ENCODE peak calls at places on chromosomes 6 and 20, in six cellular contexts. M, K, H, B, U and D are unnamed samples.

GRCh38 chr6:141484726-141485125 is 648.0 kb upstream of the GJE1 start:
- DNase-seq in H (peak), K (no peak), B (no peak), U (no peak), M (peak), D (no peak)

GRCh38 chr6:148501178-148501590 is 158.5 kb downstream of the SASH1 start:
- DNase-seq in B (peak), M (peak), H (peak), K (no peak), U (no peak), D (no peak)

GRCh38 chr6:145963216-145964068 is 716 bp downstream of the SHPRH start:
- DNase-seq in K (peak), H (peak), U (peak), B (peak), M (peak), D (peak)

GRCh38 chr6:119484598-119484997 is 135.0 kb upstream of the MAN1A1 start:
- DNase-seq in K (peak), U (no peak), H (peak), B (peak), M (peak), D (no peak)

GRCh38 chr6:116165596-116165995 is 39.7 kb upstream of the COL10A1 start:
- DNase-seq in U (no peak), B (no peak), M (no peak), H (no peak), K (no peak), D (no peak)

GRCh38 chr6:70956451-70957283 is at the start of gene B3GAT2:
- DNase-seq in M (peak), K (peak), B (peak), U (no peak), H (peak), D (peak)

GRCh38 chr20:17809714-17810631 is 110.2 kb downstream of the BANF2 start:
- DNase-seq in K (peak), M (peak), B (no peak), H (peak), U (no peak), D (no peak)

GRCh38 chr6:159978291-159979135 is 9.6 kb downstream of the IGF2R start:
- DNase-seq in U (no peak), K (peak), B (no peak), H (no peak), M (peak), D (no peak)

GRCh38 chr6:125259354-125259736 is 42.4 kb downstream of the HDDC2 start:
- DNase-seq in H (no peak), M (no peak), K (no peak), B (peak), U (no peak), D (no peak)

GRCh38 chr6:167524720-167525119 is 199.8 kb downstream of the TTLL2 start:
- DNase-seq in K (no peak), H (no peak), M (no peak), U (no peak), B (no peak), D (no peak)

GRCh38 chr20:44648579-44648978 is 2.9 kb downstream of the ADA start:
- DNase-seq in M (no peak), H (no peak), B (no peak), K (peak), U (no peak), D (no peak)

GRCh38 chr6:97586344-97586743 is 303.3 kb upstream of the MMS22L start:
- DNase-seq in B (peak), K (peak), H (peak), U (no peak), M (peak), D (peak)

GRCh38 chr20:44395183-44395962 is 39.9 kb downstream of the HNF4A start:
- DNase-seq in B (no peak), U (no peak), M (no peak), H (no peak), K (no peak), D (no peak)

GRCh38 chr6:14984454-14984853 is 261.4 kb upstream of the JARID2 start:
- DNase-seq in H (peak), M (peak), U (no peak), K (no peak), B (no peak), D (no peak)

GRCh38 chr20:62804632-62805364 is at the start of gene OGFR:
- DNase-seq in K (peak), U (no peak), B (peak), H (peak), M (peak), D (no peak)

GRCh38 chr20:37336369-37337207 is 9.4 kb upstream of the SRC start:
- DNase-seq in U (no peak), H (peak), K (no peak), B (peak), M (peak), D (no peak)

GRCh38 chr6:165766457-165766856 is 103.4 kb upstream of the PDE10A start:
- DNase-seq in H (peak), B (peak), U (no peak), M (peak), K (no peak), D (no peak)

GRCh38 chr6:39898625-39899024 is 35.6 kb downstream of the MOCS1 start:
- DNase-seq in U (no peak), M (no peak), H (no peak), K (no peak), B (no peak), D (no peak)

DNA sequence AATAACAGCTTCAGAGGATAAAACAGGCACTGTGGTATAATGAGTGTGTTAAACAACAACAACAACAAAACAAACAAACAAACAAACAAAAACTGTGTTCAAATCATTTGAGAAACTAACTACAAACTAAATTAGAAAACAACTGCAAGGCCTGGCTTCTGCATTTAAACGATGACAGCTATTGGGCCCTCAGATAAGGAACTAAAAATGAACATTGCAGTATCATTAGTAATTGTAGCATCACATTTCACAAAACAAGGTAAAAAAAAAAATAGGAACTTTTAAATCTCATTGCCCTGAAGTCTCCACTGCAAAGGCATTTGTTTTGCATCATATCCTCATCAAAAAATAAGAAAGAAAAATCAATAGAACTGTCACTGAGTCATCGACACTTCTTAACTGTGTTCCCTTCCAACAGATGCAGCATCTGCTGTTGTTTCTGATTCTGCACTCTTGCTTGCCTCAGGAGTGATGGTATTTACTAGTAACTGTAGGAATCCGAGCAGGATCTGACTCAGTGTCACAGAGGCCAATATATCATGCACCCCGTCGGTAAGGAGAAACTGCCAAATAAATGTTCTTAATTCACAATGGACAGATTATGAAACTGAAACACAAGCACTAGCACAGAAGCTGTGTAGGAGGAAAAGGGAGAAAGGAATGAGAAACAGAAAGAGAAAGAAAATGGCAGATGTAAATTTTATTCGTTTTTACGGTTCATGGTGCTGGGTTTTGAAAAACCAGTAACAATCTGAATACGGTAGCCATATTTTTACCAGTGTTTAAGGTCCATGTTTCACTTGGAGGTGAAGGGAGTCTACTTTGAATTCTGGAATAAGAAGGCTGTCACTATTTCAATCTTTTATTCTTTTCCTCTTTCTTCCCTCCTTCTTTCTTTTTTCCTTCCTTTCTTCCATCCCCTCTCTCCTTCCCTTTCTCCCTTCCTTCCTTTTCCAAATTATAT is 365.7 kb upstream of the EPHA7 start:
- DNase-seq in U (no peak), M (peak), B (no peak), K (peak), H (no peak), D (no peak)
- H3K4me3 ChIP-seq in U (no peak), M (peak), B (no peak), K (no peak), H (no peak), D (no peak)

DNA sequence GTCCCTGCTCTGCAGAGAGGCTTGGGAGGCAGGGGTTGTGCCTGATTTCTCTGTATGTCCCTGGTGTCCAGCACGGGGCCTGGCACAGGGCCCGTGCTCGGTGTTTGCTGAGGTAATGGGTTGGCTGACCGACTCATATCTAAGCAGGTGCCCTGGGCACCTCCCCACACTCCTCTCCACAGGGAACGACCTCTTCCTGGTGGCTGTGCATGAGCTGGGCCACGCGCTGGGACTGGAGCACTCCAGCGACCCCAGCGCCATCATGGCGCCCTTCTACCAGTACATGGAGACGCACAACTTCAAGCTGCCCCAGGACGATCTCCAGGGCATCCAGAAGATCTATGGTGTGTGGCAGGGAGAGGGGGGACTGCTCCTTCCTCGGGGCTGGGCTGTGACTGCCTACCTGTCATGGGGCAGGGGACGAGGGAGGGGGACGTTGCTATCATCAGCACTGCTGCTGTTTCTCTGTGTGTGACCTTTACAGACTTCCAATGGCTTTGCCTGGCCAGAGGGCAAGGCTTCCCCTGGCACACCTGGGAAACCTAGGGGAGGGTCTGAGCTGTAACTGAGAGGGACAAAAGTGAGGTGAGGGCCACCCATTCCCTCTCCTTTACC is 14.2 kb downstream of the MMP24OS start:
- DNase-seq in B (no peak), H (no peak), M (no peak), K (no peak), U (no peak), D (no peak)
- H2BK120ac ChIP-seq in B (peak), H (peak), M (no peak), K (peak), U (peak), D (peak)

GRCh38 chr6:33390767-33391277 is 801 bp upstream of the KIFC1 start:
- DNase-seq in U (no peak), M (no peak), B (peak), K (no peak), H (no peak), D (no peak)
- H2BK5ac ChIP-seq in U (peak), M (no peak), B (no peak), K (no peak), H (peak), D (no peak)

GRCh38 chr6:129638055-129639019 is 71.6 kb downstream of the ARHGAP18 start:
- DNase-seq in K (no peak), U (no peak), M (peak), B (no peak), H (peak), D (no peak)
- H3K4me3 ChIP-seq in K (no peak), U (no peak), M (no peak), B (no peak), H (no peak), D (no peak)